ENCODE peak calls at places on chromosomes 16 and 17, in eight cellular contexts. Z is Caco-2, Q is PC-9, T is PC-3, V is neural progenitor cell, G is AG04450, W is DND-41, S is bronchial epithelial cell. X is an unnamed sample. For H3K27me3, the result is how much of the 10 kb centered on the place peaks cover.

GRCh38 chr17:29593546-29594440 is 861 bp downstream of the ANKRD13B start:
- DNase-seq in T (peak), V (peak), G (no peak), S (no peak), Z (peak), W (peak), Q (no peak), X (no peak)

GRCh38 chr17:41100081-41100480 is 1.9 kb downstream of the KRTAP4-16 start:
- DNase-seq in V (no peak), T (no peak), G (no peak), W (no peak), Z (no peak), Q (no peak), S (no peak), X (no peak)

GRCh38 chr16:24309222-24309905 is 53.2 kb downstream of the CACNG3 start:
- DNase-seq in S (peak), V (peak), G (no peak), W (no peak), Z (no peak), T (peak), Q (peak), X (no peak)

GRCh38 chr17:49414271-49414621 is 436 bp downstream of the PHB1 start:
- DNase-seq in W (no peak), Q (no peak), Z (no peak), G (no peak), S (peak), V (no peak), T (peak), X (no peak)

GRCh38 chr16:46621006-46621629 is at the start of gene SHCBP1:
- DNase-seq in V (peak), S (peak), W (peak), Q (peak), T (peak), G (peak), Z (peak), X (peak)

GRCh38 chr16:30004424-30004776 is 6.4 kb downstream of the DOC2A start:
- DNase-seq in G (no peak), T (no peak), Q (no peak), V (no peak), W (no peak), S (no peak), Z (no peak), X (no peak)

GRCh38 chr16:56317998-56318912 is 107.1 kb downstream of the AMFR start:
- DNase-seq in S (peak), T (peak), V (peak), W (peak), Z (peak), Q (peak), G (peak), X (no peak)

GRCh38 chr17:19579867-19580565 is 46.4 kb downstream of the SLC47A1 start:
- DNase-seq in W (no peak), G (no peak), V (peak), Z (no peak), S (no peak), T (no peak), Q (no peak), X (no peak)

GRCh38 chr16:55035037-55035436 is 104.4 kb downstream of the IRX5 start:
- DNase-seq in Z (peak), T (peak), Q (no peak), G (no peak), V (peak), S (peak), W (peak), X (no peak)

GRCh38 chr17:1908699-1909309 is 79.0 kb downstream of the RPA1 start:
- DNase-seq in Z (peak), V (peak), Q (peak), W (peak), S (peak), T (peak), G (peak), X (peak)

GRCh38 chr17:75108193-75108592 is 1.6 kb upstream of the ARMC7 start:
- DNase-seq in V (no peak), Q (no peak), G (no peak), W (no peak), T (no peak), S (no peak), Z (no peak), X (no peak)

GRCh38 chr16:48291303-48291702 is 44.0 kb upstream of the ABCC11 start:
- DNase-seq in G (no peak), S (peak), W (no peak), Z (no peak), Q (no peak), V (no peak), T (no peak), X (no peak)

GRCh38 chr17:44209786-44210341 is 9.6 kb downstream of the UBTF start:
- DNase-seq in T (peak), Q (no peak), W (no peak), V (no peak), S (peak), G (no peak), Z (no peak), X (no peak)

GRCh38 chr16:79380990-79381389 is 219.5 kb downstream of the MAF start:
- DNase-seq in W (peak), T (no peak), Z (no peak), V (no peak), S (no peak), G (no peak), Q (no peak), X (no peak)

GRCh38 chr17:11238710-11239109 is 2.3 kb upstream of the SHISA6 start:
- DNase-seq in Q (no peak), G (no peak), W (peak), Z (no peak), V (no peak), S (peak), T (no peak), X (no peak)

GRCh38 chr17:44308865-44309264 is 464 bp downstream of the RUNDC3A start:
- DNase-seq in Q (no peak), G (no peak), W (peak), Z (no peak), S (no peak), T (no peak), V (no peak), X (no peak)

GRCh38 chr16:1261131-1261917 is 5.5 kb downstream of the TPSD1 start:
- DNase-seq in S (no peak), W (no peak), V (no peak), Q (no peak), Z (peak), G (no peak), T (peak), X (no peak)
- H3K27me3 ChIP-seq in S (under half), W (under half), V (under half), Q (half or more), Z (under half), G (under half), T (under half), X (under half)

GRCh38 chr17:32265192-32265895 is at the start of gene RHBDL3:
- DNase-seq in Z (peak), V (peak), W (no peak), G (no peak), Q (no peak), S (no peak), T (no peak), X (no peak)

GRCh38 chr17:32261937-32262510 is 3.6 kb upstream of the RHBDL3 start:
- DNase-seq in V (peak), S (no peak), Z (no peak), G (no peak), Q (no peak), W (no peak), T (no peak), X (no peak)

GRCh38 chr17:32265896-32266388 is 310 bp downstream of the RHBDL3 start:
- DNase-seq in S (no peak), W (no peak), V (no peak), T (no peak), Z (no peak), Q (no peak), G (no peak), X (no peak)

GRCh38 chr17:32264823-32265191 is 825 bp upstream of the RHBDL3 start:
- DNase-seq in T (no peak), S (no peak), Z (no peak), Q (no peak), G (no peak), V (peak), W (no peak), X (no peak)

DNA sequence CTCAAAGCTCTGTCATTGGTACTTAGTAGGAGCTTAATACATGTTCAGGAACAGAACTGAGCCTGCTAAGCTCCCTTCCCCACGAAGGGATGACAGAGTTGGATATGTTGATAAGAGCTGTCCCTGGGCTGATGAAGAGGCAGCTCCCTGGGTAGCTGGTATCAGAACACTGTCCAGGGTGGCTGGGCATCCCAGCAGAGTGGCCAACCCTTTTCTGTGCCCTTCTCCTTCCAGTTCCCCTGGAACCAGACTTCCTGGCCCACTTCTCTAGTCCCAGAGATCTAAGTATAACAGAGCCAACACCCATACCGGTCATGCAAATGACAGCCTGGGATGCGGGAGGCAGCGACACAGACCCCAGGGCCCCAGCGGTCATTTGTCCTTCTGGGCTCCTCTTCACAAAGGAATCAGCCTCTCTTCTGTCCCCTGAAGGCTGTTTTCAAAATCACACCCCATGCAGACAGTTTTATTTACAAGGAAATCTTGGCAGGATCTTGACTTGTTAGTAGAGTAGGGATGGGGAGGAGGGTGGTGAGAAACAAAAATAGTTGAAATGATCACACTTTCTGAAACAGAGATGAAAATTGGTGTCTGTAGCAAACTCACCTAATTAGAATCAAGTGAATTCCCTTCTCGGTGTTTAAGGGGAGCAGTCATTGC is 1.4 kb upstream of the RHBDL3 start:
- DNase-seq in Z (no peak), W (no peak), G (no peak), S (no peak), Q (no peak), V (peak), T (no peak), X (no peak)
- TF ChIP-seq CTCF in Z (peak), W (no peak), G (peak), S (no peak), Q (no peak), V (peak), T (no peak), X (no peak)

GRCh38 chr17:181213-182163 is at the start of gene DOC2B:
- DNase-seq in V (peak), S (peak), T (peak), Q (no peak), Z (peak), G (no peak), W (no peak), X (no peak)
- H3K27me3 ChIP-seq in V (half or more), S (under half), T (under half), Q (under half), Z (under half), G (half or more), W (under half), X (under half)

GRCh38 chr17:14196337-14196997 is 40.2 kb downstream of the CDRT15 start:
- DNase-seq in T (no peak), W (peak), V (no peak), G (no peak), Z (no peak), S (no peak), Q (no peak), X (no peak)
- TF ChIP-seq CTCF in T (peak), W (peak), V (peak), G (peak), Z (no peak), S (no peak), Q (peak), X (no peak)

DNA sequence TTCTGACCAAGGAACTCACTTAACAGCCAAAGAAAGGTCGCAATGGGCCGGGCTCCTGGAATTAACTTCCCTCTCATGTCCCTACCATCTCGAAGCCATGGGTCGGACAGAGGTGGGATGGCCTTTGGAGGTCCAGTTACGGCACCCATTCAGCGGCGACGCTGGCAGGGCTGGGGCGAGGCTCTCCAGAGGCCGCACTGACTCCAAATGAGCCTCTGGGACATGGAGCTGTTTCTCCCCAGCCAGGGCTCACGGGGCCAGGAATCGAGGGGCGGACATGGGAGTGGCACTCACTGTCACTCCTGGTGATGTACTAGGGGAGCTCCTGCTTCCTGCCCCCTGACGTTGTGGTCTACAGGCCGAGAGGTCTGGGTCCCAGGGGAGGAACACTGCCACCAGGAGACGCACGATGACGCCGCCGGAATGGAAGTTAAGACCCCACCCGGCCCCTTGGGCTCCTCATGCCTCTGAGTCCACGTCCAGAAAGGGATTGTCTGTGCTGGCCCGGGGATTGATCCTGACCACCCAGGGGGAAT is 60.7 kb upstream of the METRNL start:
- DNase-seq in W (no peak), G (no peak), Z (no peak), T (no peak), V (no peak), Q (no peak), S (no peak), X (no peak)
- H3K27me3 ChIP-seq in W (under half), G (under half), Z (under half), T (under half), V (under half), Q (under half), S (under half), X (under half)

GRCh38 chr17:47895254-47895855 is 681 bp upstream of the SP2 start:
- DNase-seq in G (no peak), Q (peak), W (no peak), S (peak), V (no peak), Z (no peak), T (peak), X (no peak)

GRCh38 chr17:47896672-47897490 is 845 bp downstream of the SP2 start:
- DNase-seq in Z (no peak), V (no peak), T (peak), S (peak), W (no peak), G (no peak), Q (peak), X (no peak)

GRCh38 chr17:47894498-47895253 is 1.4 kb upstream of the SP2 start:
- DNase-seq in W (no peak), G (no peak), T (peak), Z (no peak), V (no peak), Q (no peak), S (no peak), X (no peak)

GRCh38 chr17:47897561-47897960 is 1.5 kb downstream of the SP2 start:
- DNase-seq in Q (no peak), V (no peak), S (no peak), T (no peak), G (no peak), W (no peak), Z (no peak), X (no peak)

DNA sequence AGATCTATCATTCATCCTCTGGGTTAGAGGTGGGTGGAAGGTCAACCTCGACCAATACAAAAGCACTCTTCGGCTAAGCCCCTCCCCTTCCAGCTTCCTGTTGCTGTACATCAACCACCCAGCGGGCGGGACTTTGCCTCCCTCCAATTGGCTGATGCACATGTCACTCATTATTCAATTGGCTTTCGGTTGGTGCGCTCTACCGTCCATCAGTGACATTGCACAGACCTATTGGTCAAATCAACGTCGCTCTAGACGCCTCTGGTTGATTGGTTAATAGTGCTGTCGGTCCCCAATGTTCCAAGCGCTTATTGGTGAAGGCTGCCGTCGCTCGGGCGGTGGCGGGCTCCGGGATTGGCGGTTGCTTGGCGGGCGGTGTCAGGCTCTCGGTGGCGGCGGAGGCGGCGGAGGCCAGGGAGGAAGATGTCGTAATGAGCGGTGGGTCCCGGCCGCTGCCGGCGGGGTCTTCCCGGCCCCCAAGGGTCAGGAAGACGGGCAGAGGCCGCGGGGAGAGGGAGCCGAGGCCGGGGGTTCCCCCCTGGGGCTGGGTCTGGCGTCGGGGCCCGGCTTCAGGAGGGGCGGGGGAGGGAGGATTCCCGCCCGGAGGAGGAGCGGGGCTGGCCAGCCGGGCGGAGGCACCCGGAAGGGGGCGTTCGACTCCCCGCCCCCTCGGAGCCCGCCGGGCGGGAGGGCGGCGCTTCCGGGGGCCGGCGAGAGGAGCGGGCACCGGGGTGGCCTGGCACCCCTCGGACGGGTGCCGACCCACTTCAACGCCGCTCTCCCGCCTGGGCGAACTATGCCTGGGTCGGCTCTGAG is at the start of gene SP2:
- DNase-seq in W (peak), V (peak), Z (peak), G (peak), S (peak), Q (peak), T (peak), X (peak)
- TF ChIP-seq CTCF in W (peak), V (peak), Z (peak), G (no peak), S (no peak), Q (peak), T (no peak), X (no peak)